ENCODE peak calls at places on chromosomes 3 and 15, in five cellular contexts. G, L, U, N and O are unnamed samples. For H3K4me1 and H3K9me3, the result is how much of the 10 kb centered on the place peaks cover.

GRCh38 chr3:40911928-40912327 is 287.4 kb upstream of the CTNNB1 start:
- DNase-seq in U (no peak), N (no peak), L (no peak), G (no peak), O (peak)

GRCh38 chr15:66733976-66734375 is 31.9 kb downstream of the SMAD6 start:
- DNase-seq in U (no peak), N (no peak), L (peak), G (no peak), O (no peak)

GRCh38 chr3:126518779-126519177 is 1.2 kb upstream of the UROC1 start:
- DNase-seq in U (no peak), N (no peak), L (no peak), G (no peak), O (no peak)

GRCh38 chr15:69609176-69609575 is 156.6 kb downstream of the RPLP1 start:
- DNase-seq in U (no peak), G (no peak), N (no peak), L (no peak), O (no peak)

GRCh38 chr3:77456881-77457280 is 417.0 kb downstream of the ROBO2 start:
- DNase-seq in U (no peak), G (no peak), L (no peak), N (no peak), O (no peak)

GRCh38 chr15:89058376-89058775 is 29.9 kb upstream of the ABHD2 start:
- DNase-seq in L (no peak), G (no peak), U (no peak), N (no peak), O (no peak)

GRCh38 chr3:40790741-40791140 is 266.0 kb downstream of the ZNF621 start:
- DNase-seq in L (no peak), U (no peak), G (no peak), N (no peak), O (no peak)

GRCh38 chr3:196988241-196989029 is 19.8 kb upstream of the PIGZ start:
- DNase-seq in U (no peak), L (no peak), N (peak), G (peak), O (peak)

GRCh38 chr3:122415104-122415744 is 638 bp downstream of the WDR5B start:
- DNase-seq in N (peak), L (no peak), U (peak), G (peak), O (peak)

GRCh38 chr3:100496711-100497261 is 4.4 kb downstream of the TMEM45A start:
- DNase-seq in N (no peak), G (peak), U (no peak), L (no peak), O (no peak)

GRCh38 chr3:182067423-182067822 is 355.7 kb downstream of the SOX2 start:
- DNase-seq in N (no peak), G (no peak), U (no peak), L (no peak), O (no peak)

GRCh38 chr15:31387483-31388118 is 61.0 kb downstream of the KLF13 start:
- DNase-seq in N (no peak), L (no peak), U (no peak), G (no peak), O (peak)

GRCh38 chr15:89441295-89441762 is 55.1 kb downstream of the RHCG start:
- DNase-seq in G (peak), L (no peak), U (no peak), N (peak), O (no peak)

GRCh38 chr15:74957301-74958035 is 896 bp upstream of the RPP25 start:
- DNase-seq in L (peak), N (peak), U (peak), G (peak), O (no peak)

GRCh38 chr3:107662109-107662477 is 139.3 kb downstream of the BBX start:
- DNase-seq in L (peak), U (no peak), N (no peak), G (no peak), O (no peak)

GRCh38 chr3:98793971-98794370 is 30.8 kb downstream of the ST3GAL6 start:
- DNase-seq in L (no peak), N (no peak), U (no peak), G (no peak), O (no peak)

GRCh38 chr15:99507732-99508571 is 57.8 kb upstream of the MEF2A start:
- DNase-seq in N (no peak), L (peak), U (no peak), G (peak), O (no peak)

GRCh38 chr3:25663324-25664065 is 1.2 kb downstream of the TOP2B start:
- DNase-seq in N (peak), U (peak), G (peak), L (no peak), O (peak)

GRCh38 chr3:50604110-50604621 is 7.4 kb downstream of the CISH start:
- DNase-seq in G (no peak), L (no peak), N (no peak), U (no peak), O (no peak)

GRCh38 chr3:50606596-50606995 is 5.0 kb downstream of the CISH start:
- DNase-seq in L (no peak), N (no peak), U (no peak), G (no peak), O (peak)

GRCh38 chr3:50603261-50604109 is 8.1 kb downstream of the CISH start:
- DNase-seq in G (no peak), L (no peak), N (no peak), U (no peak), O (no peak)

GRCh38 chr3:50605901-50606326 is 5.7 kb downstream of the CISH start:
- DNase-seq in G (no peak), L (no peak), N (no peak), U (no peak), O (no peak)

DNA sequence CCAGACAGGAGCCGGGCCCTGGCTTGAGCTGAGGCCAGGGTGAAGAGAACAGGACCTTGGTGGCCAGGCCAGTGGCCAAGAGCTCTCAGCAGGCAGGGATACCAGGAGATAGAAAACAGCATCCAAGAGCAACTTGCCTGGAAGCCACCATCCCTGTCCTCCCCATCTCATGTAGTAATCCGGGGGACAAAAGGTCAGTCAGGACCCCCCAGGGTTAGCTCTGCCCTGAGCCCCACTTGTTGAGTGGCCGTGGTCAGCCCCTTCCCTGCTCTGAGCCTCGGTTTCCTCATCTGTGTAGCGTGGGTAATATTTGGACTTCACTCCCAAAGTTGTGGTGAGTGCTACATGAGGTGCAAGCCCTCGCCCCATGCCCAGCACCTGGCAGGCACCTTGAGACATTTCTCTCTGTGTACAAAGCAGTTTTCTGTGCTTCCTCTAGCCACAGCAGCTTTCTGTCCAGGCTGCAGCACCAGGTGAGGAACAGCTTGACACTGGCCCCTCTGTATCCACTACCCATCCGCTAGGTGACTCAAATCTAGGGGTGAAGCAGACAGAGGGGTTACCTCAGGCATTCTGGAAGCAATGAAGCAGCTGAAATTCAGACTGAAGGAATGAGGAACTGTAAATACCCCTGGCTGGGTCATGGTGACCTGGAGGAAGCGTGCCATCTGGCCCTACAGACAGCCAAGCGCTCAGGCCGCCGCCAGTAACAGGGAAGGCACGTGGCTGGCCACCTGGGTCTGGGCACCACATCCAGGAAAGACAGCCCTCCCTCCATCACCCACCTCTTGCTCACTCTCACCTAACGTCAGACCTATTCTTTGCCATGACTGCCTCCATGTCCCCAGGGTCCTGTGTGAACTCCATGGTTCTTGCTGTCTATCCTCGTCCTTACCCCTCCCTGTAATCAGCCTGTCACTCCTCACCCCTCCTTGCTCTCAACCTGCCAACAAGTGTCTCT is 6.7 kb downstream of the CISH start:
- DNase-seq in U (no peak), N (peak), L (peak), G (no peak), O (no peak)
- H3K4me1 ChIP-seq in U (under half), N (half or more), L (under half), G (under half), O (under half)

GRCh38 chr3:119555929-119556328 is 3.5 kb downstream of the CD80 start:
- DNase-seq in N (no peak), L (no peak), G (no peak), U (no peak), O (no peak)
- H3K27ac ChIP-seq in N (no peak), L (no peak), G (no peak), U (no peak), O (no peak)

GRCh38 chr15:45276851-45277250 is 24.8 kb downstream of the SLC28A2 start:
- DNase-seq in L (no peak), U (peak), G (peak), N (no peak), O (peak)

GRCh38 chr15:45274636-45275035 is 22.6 kb downstream of the SLC28A2 start:
- DNase-seq in U (no peak), G (no peak), L (no peak), N (no peak), O (no peak)

GRCh38 chr15:45279024-45279697 is 27.1 kb downstream of the SLC28A2 start:
- DNase-seq in G (peak), N (peak), U (peak), L (peak), O (peak)
- H3K9me3 ChIP-seq in G (under half), N (under half), U (under half), L (under half), O (under half)

DNA sequence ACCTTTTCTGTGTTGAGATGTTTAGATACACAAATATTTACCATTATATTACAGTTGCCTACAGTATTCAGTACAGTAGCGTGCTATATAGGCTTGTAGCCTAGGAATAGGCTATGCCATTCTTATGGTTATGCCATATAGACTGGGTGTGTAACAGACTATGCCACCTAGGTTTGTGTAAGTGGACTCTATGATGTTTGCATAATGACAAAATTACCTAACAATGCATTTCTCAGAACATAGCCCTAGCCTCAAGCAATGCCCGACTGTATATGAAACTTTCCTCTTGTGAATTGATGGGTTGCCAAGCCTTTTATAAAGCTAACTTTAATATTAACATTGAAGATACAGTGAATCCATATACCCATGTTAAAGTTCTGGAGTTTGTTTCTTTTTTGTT is 10.3 kb upstream of the PHLDB2 start:
- DNase-seq in U (no peak), L (no peak), G (no peak), N (no peak), O (no peak)
- H3K4me1 ChIP-seq in U (half or more), L (under half), G (under half), N (under half), O (under half)